ENCODE peak calls at places on chromosomes 4 and X, in four cellular contexts. K, J, A and F are unnamed samples.

GRCh38 chrX:2848806-2849420 is 20.2 kb downstream of the GYG2 start:
- DNase-seq in A (no peak), J (no peak), K (no peak), F (peak)

GRCh38 chr4:151674804-151675290 is 86.0 kb downstream of the GATB start:
- DNase-seq in K (no peak), A (no peak), J (no peak), F (peak)

GRCh38 chr4:78953231-78953630 is 14.0 kb upstream of the PAQR3 start:
- DNase-seq in J (no peak), A (no peak), K (no peak), F (no peak)

GRCh38 chr4:140156529-140157171 is 2.7 kb upstream of the MAML3 start:
- DNase-seq in J (no peak), K (peak), A (no peak), F (no peak)

GRCh38 chrX:10157032-10157341 is 212 bp downstream of the CLCN4 start:
- DNase-seq in J (no peak), A (no peak), K (no peak), F (no peak)

GRCh38 chrX:13876652-13877051 is 59.8 kb upstream of the GPM6B start:
- DNase-seq in K (no peak), A (no peak), J (no peak), F (no peak)

GRCh38 chrX:80812176-80812575 is 2.5 kb upstream of the BRWD3 start:
- DNase-seq in J (peak), K (peak), A (peak), F (peak)

GRCh38 chr4:179595671-179596410 is 2153.6 kb upstream of the AGA start:
- DNase-seq in J (no peak), A (no peak), K (no peak), F (no peak)

GRCh38 chr4:107248571-107248970 is 212.5 kb upstream of the DKK2 start:
- DNase-seq in A (no peak), J (no peak), K (no peak), F (no peak)

GRCh38 chr4:17230727-17231126 is 281.2 kb downstream of the QDPR start:
- DNase-seq in J (no peak), A (no peak), K (no peak), F (no peak)

GRCh38 chrX:12360389-12360788 is 222.1 kb downstream of the FRMPD4 start:
- DNase-seq in K (no peak), A (no peak), J (no peak), F (peak)

GRCh38 chr4:37938208-37938607 is 22.0 kb upstream of the PTTG2 start:
- DNase-seq in J (no peak), A (no peak), K (no peak), F (no peak)

GRCh38 chr4:42519803-42520417 is 122.6 kb downstream of the SHISA3 start:
- DNase-seq in K (peak), A (peak), J (no peak), F (peak)

GRCh38 chr4:2254665-2255500 is 7.0 kb downstream of the MXD4 start:
- DNase-seq in A (no peak), K (peak), J (no peak), F (no peak)

GRCh38 chr4:156238171-156238570 is 284.5 kb upstream of the CTSO start:
- DNase-seq in K (no peak), J (no peak), A (no peak), F (no peak)